ENCODE peak calls at places on chromosomes 12 and 14, in six cellular contexts. V is stomach; P is MM.1S; U is ascending aorta; T is fibroblast of lung; G is naive thymus-derived CD4-positive, alpha-beta T cell. C is an unnamed sample.

GRCh38 chr12:77855548-77855947 is 24.9 kb downstream of the NAV3 start:
- DNase-seq in T (peak; percentile 30), V (no peak), U (no peak), G (no peak), P (no peak), C (no peak)

GRCh38 chr14:96811265-96811664 is 14.1 kb downstream of the VRK1 start:
- DNase-seq in T (peak; percentile 93), G (no peak), V (no peak), P (no peak), U (no peak), C (no peak)

GRCh38 chr14:94450722-94451090 is 1.9 kb downstream of the SERPINA11 start:
- DNase-seq in U (no peak), T (no peak), G (no peak), P (no peak), V (no peak), C (no peak)

GRCh38 chr14:76753799-76754198 is 7.5 kb upstream of the VASH1 start:
- DNase-seq in V (no peak), T (no peak), P (no peak), G (no peak), U (no peak), C (no peak)

GRCh38 chr12:51923506-51924365 is 16.4 kb downstream of the ACVRL1 start:
- DNase-seq in V (peak; percentile 61), U (no peak), G (peak; percentile 39), P (peak; percentile 26), T (no peak), C (peak; percentile 76)

GRCh38 chr12:6224550-6224949 is 24.4 kb downstream of the CD9 start:
- DNase-seq in U (peak; percentile 63), P (no peak), V (no peak), G (no peak), T (peak; percentile 74), C (no peak)

GRCh38 chr12:953776-954175 is 4.3 kb upstream of the RAD52 start:
- DNase-seq in U (no peak), P (no peak), V (no peak), G (no peak), T (peak; percentile 79), C (no peak)

GRCh38 chr12:22480016-22480415 is 64.3 kb downstream of the C2CD5 start:
- DNase-seq in P (no peak), G (no peak), T (no peak), U (no peak), V (no peak), C (no peak)

GRCh38 chr12:49548822-49549648 is 10.2 kb downstream of the KCNH3 start:
- DNase-seq in V (peak; percentile 39), T (peak; percentile 28), G (no peak), P (no peak), U (no peak), C (no peak)

GRCh38 chr14:63404906-63405305 is 86.2 kb upstream of the GPHB5 start:
- DNase-seq in P (no peak), U (no peak), T (no peak), G (no peak), V (no peak), C (no peak)

GRCh38 chr12:1217191-1217949 is 226.3 kb downstream of the ERC1 start:
- DNase-seq in V (no peak), G (no peak), P (no peak), T (peak; percentile 92), U (no peak), C (no peak)

GRCh38 chr12:78628701-78629100 is 235.9 kb upstream of the SYT1 start:
- DNase-seq in U (no peak), P (no peak), G (no peak), V (no peak), T (no peak), C (no peak)

GRCh38 chr14:58107947-58108552 is 44.0 kb downstream of the ARMH4 start:
- DNase-seq in G (peak; percentile 29), U (no peak), V (no peak), P (peak; percentile 34), T (peak; percentile 64), C (no peak)

GRCh38 chr12:122006186-122006926 is 15.3 kb upstream of the BCL7A start:
- DNase-seq in G (no peak), T (no peak), U (no peak), V (no peak), P (no peak), C (no peak)

GRCh38 chr14:99945732-99946651 is 119.2 kb upstream of the EVL start:
- DNase-seq in G (no peak), T (no peak), P (peak; percentile 80), V (no peak), U (no peak), C (no peak)

GRCh38 chr14:100679707-100680438 is 46.8 kb upstream of the DLK1 start:
- DNase-seq in T (peak; percentile 90), P (no peak), V (no peak), G (no peak), U (no peak), C (peak; percentile 72)

GRCh38 chr14:104749111-104749649 is 3.8 kb upstream of the SIVA1 start:
- DNase-seq in G (no peak), V (no peak), U (peak; percentile 69), P (no peak), T (peak; percentile 25), C (no peak)

GRCh38 chr12:98973395-98973794 is 328.3 kb downstream of the APAF1 start:
- DNase-seq in T (peak; percentile 20), P (peak; percentile 21), V (no peak), G (no peak), U (no peak), C (no peak)

GRCh38 chr14:68987653-68988036 is 8.5 kb upstream of the ACTN1 start:
- DNase-seq in T (no peak), U (no peak), P (no peak), G (no peak), V (no peak), C (no peak)

GRCh38 chr14:65502676-65503124 is 90.2 kb downstream of the FUT8 start:
- DNase-seq in U (no peak), P (no peak), V (no peak), T (peak; percentile 88), G (no peak), C (no peak)

GRCh38 chr12:3220382-3221321 is 143.5 kb downstream of the TSPAN9 start:
- DNase-seq in V (no peak), U (no peak), G (no peak), T (no peak), P (no peak), C (no peak)

GRCh38 chr12:122067966-122068365 is 10.6 kb upstream of the MLXIP start:
- DNase-seq in U (no peak), G (no peak), P (peak; percentile 73), V (peak; percentile 58), T (peak; percentile 79), C (no peak)

GRCh38 chr12:113534555-113534954 is 62.9 kb upstream of the LHX5 start:
- DNase-seq in T (no peak), V (no peak), P (no peak), U (no peak), G (no peak), C (no peak)

GRCh38 chr12:113535100-113535499 is 63.4 kb upstream of the LHX5 start:
- DNase-seq in P (no peak), T (no peak), U (no peak), V (no peak), G (no peak), C (no peak)

GRCh38 chr12:113537751-113538087 is 66.0 kb upstream of the LHX5 start:
- DNase-seq in P (no peak), U (no peak), G (no peak), T (no peak), V (no peak), C (no peak)

GRCh38 chr12:113537041-113537750 is 65.5 kb upstream of the LHX5 start:
- DNase-seq in V (no peak), T (no peak), G (no peak), P (no peak), U (no peak), C (no peak)

GRCh38 chr12:113533842-113534375 is 62.2 kb upstream of the LHX5 start:
- DNase-seq in T (no peak), V (no peak), G (no peak), U (no peak), P (no peak), C (no peak)
- H3K4me3 ChIP-seq in T (no peak overlapping the region), V (no peak overlapping the region), G (no peak overlapping the region), U (no peak overlapping the region), P (no peak overlapping the region), C (no peak overlapping the region)

DNA sequence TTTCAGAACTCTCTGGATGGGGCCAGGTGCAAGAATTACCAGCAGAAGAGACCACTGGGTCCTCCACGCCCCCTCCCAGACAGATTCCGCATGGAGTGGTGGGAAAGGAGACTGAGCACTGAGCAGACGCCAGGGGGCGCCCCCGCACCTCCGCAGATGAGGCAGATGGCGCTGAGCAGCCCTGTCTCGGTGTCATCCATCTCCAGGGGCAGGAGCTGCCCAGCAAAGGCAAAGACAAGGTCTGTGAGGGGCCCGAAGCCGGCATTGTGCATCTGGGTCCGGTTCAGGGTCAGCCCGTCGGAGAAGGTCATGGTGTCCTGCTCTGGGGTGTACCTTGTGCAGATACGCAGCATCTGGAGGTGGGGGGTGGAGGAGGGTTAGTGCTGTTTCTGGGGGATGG is 6.3 kb upstream of the ITGB7 start:
- DNase-seq in G (peak; percentile 80), U (no peak), P (peak; percentile 81), V (peak; percentile 84), T (peak; percentile 56), C (peak; percentile 87)
- H3K4me1 ChIP-seq in G (peaks cover 35% of the 10 kb centered on the region), U (peaks cover 11% of the 10 kb centered on the region), P (peaks cover 27% of the 10 kb centered on the region), V (peaks cover 55% of the 10 kb centered on the region), T (peaks cover 17% of the 10 kb centered on the region), C (peaks cover 72% of the 10 kb centered on the region)

DNA sequence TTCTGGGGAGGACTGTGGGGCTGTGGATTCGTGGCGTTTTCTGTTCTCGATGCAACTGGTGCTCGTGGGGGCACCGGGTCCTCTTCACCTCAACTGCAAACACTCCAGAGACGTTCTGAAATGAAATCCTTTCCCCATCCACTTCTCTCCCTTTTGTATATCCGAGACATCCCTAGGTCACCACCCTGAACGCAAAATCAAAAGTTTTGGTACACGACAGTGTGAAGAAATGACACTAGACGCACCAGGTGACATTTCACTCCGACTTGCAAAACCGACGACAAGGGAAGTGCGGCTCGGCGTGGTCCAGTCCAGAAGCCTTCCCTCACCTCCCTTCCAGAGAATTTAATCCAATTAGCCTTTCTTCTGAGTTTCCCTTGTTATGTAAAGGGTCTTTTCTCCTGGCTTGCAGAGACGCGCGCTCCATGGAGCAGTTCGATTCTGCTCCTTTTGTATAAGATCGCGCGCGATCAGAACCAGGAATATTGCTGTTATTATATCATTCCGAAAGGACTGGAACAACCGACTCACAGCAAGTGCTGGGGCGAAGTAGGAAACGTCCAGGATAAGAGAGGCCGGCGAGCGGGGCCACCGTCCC is 2.5 kb downstream of the RFX4 start:
- DNase-seq in U (no peak), V (no peak), G (no peak), T (no peak), P (no peak), C (no peak)
- H3K27me3 ChIP-seq in U (peaks cover 13% of the 10 kb centered on the region), V (peaks cover 40% of the 10 kb centered on the region), G (peaks cover 12% of the 10 kb centered on the region), T (peaks cover 77% of the 10 kb centered on the region), P (peaks cover 73% of the 10 kb centered on the region), C (peaks cover 100% of the 10 kb centered on the region)

GRCh38 chr12:55746913-55747231 is 4.0 kb downstream of the GDF11 start:
- DNase-seq in P (no peak), T (no peak), U (no peak), G (no peak), V (no peak), C (no peak)

GRCh38 chr12:55748230-55748993 is 5.5 kb downstream of the GDF11 start:
- DNase-seq in U (no peak), P (no peak), T (no peak), G (no peak), V (no peak), C (no peak)

GRCh38 chr12:55745361-55746146 is 2.6 kb downstream of the GDF11 start:
- DNase-seq in T (no peak), P (no peak), V (no peak), U (no peak), G (no peak), C (peak; percentile 28)

GRCh38 chr12:55743967-55744931 is 1.3 kb downstream of the GDF11 start:
- DNase-seq in U (no peak), T (no peak), G (no peak), V (no peak), P (no peak), C (peak; percentile 16)

GRCh38 chr12:55746147-55746912 is 3.4 kb downstream of the GDF11 start:
- DNase-seq in V (no peak), P (no peak), G (no peak), U (no peak), T (peak; percentile 40), C (no peak)
- H3K4me3 ChIP-seq in V (no peak overlapping the region), P (no peak overlapping the region), G (no peak overlapping the region), U (no peak overlapping the region), T (no peak overlapping the region), C (peak overlapping the region; percentile 77)

C was measured in left ventricle myocardium inferior.